ENCODE peak calls at places on chromosomes 5 and 9, in nine cellular contexts. I, N, M, S, B, X, L, U and T are unnamed samples.

GRCh38 chr5:135232958-135233357 is 166.1 kb downstream of the MACROH2A1 start:
- DNase-seq in B (no peak), U (peak), N (peak), I (no peak), L (no peak), S (no peak), X (no peak), M (peak), T (no peak)

GRCh38 chr9:98811051-98811650 is 3.7 kb downstream of the GALNT12 start:
- DNase-seq in B (peak), S (no peak), U (no peak), I (peak), X (no peak), M (no peak), L (peak), N (no peak), T (no peak)

GRCh38 chr5:180143656-180144364 is 65.2 kb downstream of the RASGEF1C start:
- DNase-seq in N (no peak), X (peak), U (no peak), B (no peak), S (no peak), L (no peak), M (no peak), I (peak), T (no peak)

GRCh38 chr5:60597570-60597969 is 102.4 kb downstream of the DEPDC1B start:
- DNase-seq in S (no peak), U (no peak), X (no peak), M (no peak), I (no peak), B (no peak), L (no peak), N (no peak), T (no peak)

GRCh38 chr5:109354761-109355160 is 55.0 kb downstream of the PJA2 start:
- DNase-seq in M (peak), X (no peak), L (peak), B (no peak), U (peak), S (no peak), N (no peak), I (no peak), T (no peak)

GRCh38 chr5:180495991-180496741 is 2.0 kb downstream of the CNOT6 start:
- DNase-seq in M (no peak), S (no peak), X (no peak), L (no peak), B (no peak), U (no peak), N (peak), I (no peak), T (no peak)

GRCh38 chr5:177492841-177493240 is 4.6 kb downstream of the PDLIM7 start:
- DNase-seq in X (no peak), U (no peak), M (no peak), N (no peak), S (no peak), I (no peak), B (no peak), L (no peak), T (no peak)

GRCh38 chr5:132050136-132050535 is 10.3 kb upstream of the IL3 start:
- DNase-seq in U (peak), X (peak), B (no peak), M (peak), L (no peak), S (no peak), N (peak), I (peak), T (no peak)

GRCh38 chr9:95494416-95495371 is 22.1 kb downstream of the PTCH1 start:
- DNase-seq in I (peak), B (no peak), X (peak), L (peak), M (no peak), U (no peak), S (peak), N (no peak), T (peak)

GRCh38 chr5:756865-757345 is 27.6 kb downstream of the ZDHHC11B start:
- DNase-seq in U (peak), B (no peak), M (no peak), N (peak), I (peak), L (no peak), S (no peak), X (no peak), T (no peak)

GRCh38 chr5:87393331-87393730 is 19.4 kb downstream of the CCNH start:
- DNase-seq in X (no peak), M (no peak), B (peak), L (peak), U (no peak), I (no peak), S (no peak), N (no peak), T (no peak)

GRCh38 chr5:112733586-112733985 is 4.1 kb upstream of the APC start:
- DNase-seq in S (no peak), N (no peak), M (no peak), B (no peak), X (no peak), L (peak), I (no peak), U (no peak), T (no peak)

GRCh38 chr9:68851657-68852056 is 146.6 kb downstream of the PIP5K1B start:
- DNase-seq in B (no peak), X (no peak), L (peak), S (no peak), N (no peak), I (no peak), U (no peak), M (no peak), T (no peak)

GRCh38 chr5:111734013-111734412 is 23.0 kb downstream of the NREP start:
- DNase-seq in L (no peak), B (no peak), S (no peak), X (no peak), U (no peak), I (no peak), N (no peak), M (no peak), T (no peak)

GRCh38 chr9:96654450-96655197 is 493 bp downstream of the PRXL2C start:
- DNase-seq in I (peak), B (peak), N (peak), U (peak), X (peak), S (peak), M (peak), L (peak), T (peak)

GRCh38 chr5:142725231-142726187 is 39.6 kb upstream of the FGF1 start:
- DNase-seq in S (no peak), I (no peak), M (no peak), X (no peak), U (no peak), L (no peak), B (no peak), N (no peak), T (no peak)

GRCh38 chr5:1975406-1975715 is 92.6 kb upstream of the IRX4 start:
- DNase-seq in L (no peak), M (no peak), U (no peak), N (no peak), S (no peak), I (no peak), B (no peak), X (no peak), T (no peak)

GRCh38 chr5:165928971-165929370 is 2362.5 kb upstream of the WWC1 start:
- DNase-seq in M (no peak), I (no peak), S (no peak), L (peak), B (no peak), U (no peak), N (no peak), X (no peak), T (no peak)

GRCh38 chr5:135509995-135510394 is 25.8 kb downstream of the NEUROG1 start:
- DNase-seq in N (no peak), U (no peak), L (no peak), I (no peak), X (no peak), B (no peak), M (no peak), S (no peak), T (no peak)

GRCh38 chr5:11468334-11469039 is 435.8 kb downstream of the CTNND2 start:
- DNase-seq in X (no peak), U (no peak), B (no peak), L (peak), N (no peak), S (no peak), I (no peak), M (no peak), T (no peak)

GRCh38 chr5:139022528-139022927 is 147.4 kb upstream of the LRRTM2 start:
- DNase-seq in L (peak), B (no peak), S (no peak), I (no peak), M (no peak), X (no peak), U (peak), N (no peak), T (no peak)

GRCh38 chr5:45454114-45454513 is 242.1 kb downstream of the HCN1 start:
- DNase-seq in B (no peak), X (peak), L (peak), S (no peak), N (no peak), M (peak), I (no peak), U (no peak), T (no peak)

GRCh38 chr5:150154618-150155134 is 969 bp downstream of the PDGFRB start:
- DNase-seq in L (no peak), X (no peak), N (no peak), U (no peak), B (no peak), S (no peak), I (no peak), M (no peak), T (no peak)
- H3K27ac ChIP-seq in L (no peak), X (peak), N (peak), U (peak), B (peak), S (no peak), I (peak), M (peak), T (peak)

GRCh38 chr9:125540497-125540896 is 166.5 kb downstream of the MAPKAP1 start:
- DNase-seq in X (no peak), S (no peak), M (no peak), U (no peak), L (peak), N (no peak), B (no peak), I (no peak), T (no peak)
- H3K27ac ChIP-seq in X (no peak), S (no peak), M (no peak), U (no peak), L (peak), N (no peak), B (no peak), I (no peak), T (no peak)

DNA sequence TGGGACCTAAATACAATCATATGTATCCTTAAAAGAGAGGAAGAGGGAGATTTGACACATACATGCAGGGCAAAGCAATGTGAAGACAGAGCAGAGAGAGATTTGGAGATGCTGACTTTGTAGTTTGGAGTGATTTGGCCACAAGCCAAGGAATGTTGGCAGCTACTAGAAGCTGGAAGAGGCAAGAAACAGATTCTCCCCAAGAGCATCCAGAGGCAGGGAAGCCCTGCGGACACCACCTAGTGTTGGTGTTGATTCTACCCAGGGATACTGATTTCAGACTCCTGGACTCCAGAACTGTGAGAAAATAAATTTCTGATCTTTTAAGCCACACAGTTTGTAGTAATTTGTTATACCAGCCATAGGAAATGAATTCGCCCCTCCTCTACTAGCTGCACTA is 64.9 kb upstream of the OSMR start:
- DNase-seq in I (peak), M (peak), B (peak), X (peak), L (peak), N (no peak), S (no peak), U (peak), T (peak)
- H3K27ac ChIP-seq in I (no peak), M (no peak), B (no peak), X (no peak), L (no peak), N (no peak), S (no peak), U (no peak), T (no peak)

GRCh38 chr9:35791321-35791921 is at the start of gene NPR2:
- DNase-seq in S (no peak), N (peak), B (no peak), X (peak), M (peak), L (no peak), I (no peak), U (peak), T (no peak)

GRCh38 chr9:35789541-35789940 is 1.9 kb upstream of the NPR2 start:
- DNase-seq in M (no peak), X (no peak), B (no peak), I (no peak), L (no peak), N (no peak), S (no peak), U (no peak), T (no peak)

GRCh38 chr9:35790025-35790384 is 1.4 kb upstream of the NPR2 start:
- DNase-seq in I (no peak), U (no peak), M (no peak), S (no peak), L (no peak), X (no peak), B (no peak), N (no peak), T (no peak)

GRCh38 chr9:35792044-35792813 is 838 bp downstream of the NPR2 start:
- DNase-seq in I (no peak), N (no peak), B (no peak), M (peak), S (no peak), U (no peak), L (no peak), X (no peak), T (no peak)

DNA sequence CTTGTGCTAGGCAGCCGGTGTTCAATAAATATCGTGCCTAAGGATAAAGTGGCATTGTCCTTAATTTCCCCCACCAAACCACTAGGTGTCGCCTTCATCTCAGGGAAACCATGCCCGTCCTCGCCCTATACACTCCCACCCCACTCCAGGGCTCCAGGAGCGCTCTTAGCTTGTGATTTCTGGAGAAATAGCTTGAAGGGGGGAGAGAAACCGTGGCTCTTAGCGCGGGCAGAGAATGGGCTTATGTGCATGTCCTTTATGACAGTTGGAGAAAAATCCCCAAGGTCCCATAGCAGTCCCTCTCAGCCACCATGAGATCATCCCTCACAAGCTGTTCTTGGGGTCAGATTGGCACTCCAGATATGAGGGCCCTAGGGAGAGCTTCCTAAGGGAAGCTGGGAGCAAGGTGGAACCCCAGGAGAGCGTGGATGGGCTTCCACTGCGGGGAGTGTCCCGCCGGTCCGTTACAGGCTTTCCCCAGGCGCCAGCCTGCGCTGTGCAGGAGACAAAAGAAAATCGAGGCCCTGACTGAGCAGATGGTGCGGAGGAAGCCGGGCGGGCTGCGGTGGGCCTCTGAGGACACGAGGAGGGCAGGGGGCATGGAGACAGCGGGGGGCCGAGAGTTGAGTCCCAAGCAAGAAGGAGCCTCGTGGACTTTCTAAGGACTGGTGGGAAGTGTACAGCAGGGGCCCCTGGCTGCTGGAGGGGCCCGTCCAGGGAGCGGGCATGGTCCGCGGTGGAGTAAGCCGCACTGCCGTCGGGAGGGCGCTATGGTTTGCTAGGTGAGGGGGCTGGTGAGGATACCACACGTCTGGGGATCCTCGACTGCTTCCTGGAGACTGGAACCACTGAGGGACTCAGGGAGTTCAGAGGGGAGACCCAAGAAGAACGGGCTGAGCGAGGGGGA is 753 bp upstream of the NPR2 start:
- DNase-seq in X (peak), I (peak), N (no peak), M (peak), L (peak), B (peak), U (peak), S (peak), T (peak)
- H3K27ac ChIP-seq in X (peak), I (no peak), N (peak), M (peak), L (no peak), B (peak), U (peak), S (no peak), T (peak)